ENCODE peak calls at places on chromosome 11, in eight cellular contexts. L is keratinocyte; Z is adrenal gland; A is CD4-positive, alpha-beta T cell; C is PC-3; Q is lower lobe of right lung; J is H1; B is heart right ventricle. H is an unnamed sample.
A peak's percentile ranks its signal among the peaks of the same experiment; 100 is the strongest.

GRCh38 chr11:63793163-63793562 is 20.1 kb upstream of the SPINDOC start:
- DNase-seq in A (no peak), Q (no peak), J (no peak), L (no peak), C (no peak), B (no peak), Z (no peak), H (no peak)

GRCh38 chr11:65720237-65720934 is at the start of gene RNASEH2C:
- DNase-seq in C (peak; percentile 93), Q (peak; percentile 92), J (peak; percentile 90), B (peak; percentile 85), L (peak; percentile 30), A (peak; percentile 66), Z (peak; percentile 85), H (peak; percentile 79)

GRCh38 chr11:61609970-61610347 is 29.1 kb upstream of the SYT7 start:
- DNase-seq in A (no peak), L (no peak), J (no peak), Q (no peak), B (no peak), C (peak; percentile 28), Z (no peak), H (peak; percentile 31)

GRCh38 chr11:75527938-75528845 is 2.5 kb upstream of the GDPD5 start:
- DNase-seq in Q (no peak), A (no peak), B (no peak), Z (no peak), J (no peak), C (no peak), L (no peak), H (no peak)

GRCh38 chr11:11444027-11444799 is 91.2 kb upstream of the CSNK2A3 start:
- DNase-seq in Z (no peak), J (no peak), C (no peak), A (no peak), Q (no peak), L (no peak), B (no peak), H (peak; percentile 25)

GRCh38 chr11:121029813-121030445 is 6.0 kb downstream of the TBCEL start:
- DNase-seq in Z (no peak), Q (no peak), C (no peak), L (no peak), A (no peak), B (no peak), J (no peak), H (no peak)

GRCh38 chr11:10807629-10808552 is 835 bp downstream of the EIF4G2 start:
- DNase-seq in Z (peak; percentile 65), J (peak; percentile 56), A (peak; percentile 25), C (peak; percentile 25), Q (peak; percentile 79), L (no peak), B (peak; percentile 78), H (peak; percentile 59)

GRCh38 chr11:61642162-61642561 is 38.0 kb upstream of the DAGLA start:
- DNase-seq in L (no peak), J (no peak), A (no peak), Z (no peak), Q (no peak), B (no peak), C (no peak), H (no peak)

GRCh38 chr11:68383976-68384501 is 71.6 kb downstream of the LRP5 start:
- DNase-seq in Q (peak; percentile 77), A (peak; percentile 50), J (peak; percentile 98), L (peak; percentile 23), C (peak; percentile 68), Z (peak; percentile 68), B (peak; percentile 74), H (peak; percentile 65)

GRCh38 chr11:1224491-1225385 is 1.9 kb downstream of the MUC5B start:
- DNase-seq in Z (no peak), A (no peak), L (no peak), J (peak; percentile 54), B (peak; percentile 9), Q (peak; percentile 27), C (peak; percentile 28), H (no peak)

GRCh38 chr11:102590646-102591045 is 34.5 kb downstream of the MMP20 start:
- DNase-seq in B (no peak), L (no peak), Z (no peak), C (no peak), A (no peak), J (no peak), Q (no peak), H (no peak)

GRCh38 chr11:2526808-2527381 is 82.1 kb downstream of the KCNQ1 start:
- DNase-seq in Q (peak; percentile 82), L (no peak), C (no peak), Z (peak; percentile 72), B (peak; percentile 54), J (peak; percentile 60), A (no peak), H (peak; percentile 71)

GRCh38 chr11:36564376-36565032 is 3.3 kb upstream of the RAG1 start:
- DNase-seq in B (no peak), A (no peak), J (peak; percentile 53), C (peak; percentile 69), Q (no peak), L (no peak), Z (peak; percentile 56), H (peak; percentile 74)

GRCh38 chr11:35141538-35141937 is 2.6 kb downstream of the CD44 start:
- DNase-seq in Q (peak; percentile 85), B (peak; percentile 29), A (no peak), Z (peak; percentile 26), J (no peak), C (peak; percentile 73), L (no peak), H (peak; percentile 43)

GRCh38 chr11:59152312-59152967 is 9.8 kb downstream of the FAM111A start:
- DNase-seq in A (no peak), C (no peak), Q (no peak), J (no peak), L (no peak), Z (no peak), B (no peak), H (no peak)

GRCh38 chr11:72220696-72221363 is 3.7 kb upstream of the INPPL1 start:
- DNase-seq in B (no peak), J (no peak), Z (no peak), L (no peak), C (no peak), A (no peak), Q (no peak), H (no peak)

GRCh38 chr11:72602250-72602904 is 71.8 kb downstream of the PDE2A start:
- DNase-seq in C (no peak), A (no peak), Z (no peak), Q (no peak), J (no peak), L (no peak), B (no peak), H (no peak)

GRCh38 chr11:59555601-59556114 is 44.3 kb downstream of the OR4D9 start:
- DNase-seq in C (no peak), Z (no peak), B (no peak), Q (no peak), J (no peak), L (no peak), A (no peak), H (no peak)

GRCh38 chr11:132685174-132685611 is 847.1 kb downstream of the OPCML start:
- DNase-seq in Z (no peak), Q (no peak), A (no peak), J (no peak), L (no peak), B (no peak), C (no peak), H (no peak)

GRCh38 chr11:57901756-57902155 is 121.9 kb upstream of the OR9Q1 start:
- DNase-seq in Z (no peak), J (no peak), A (no peak), B (no peak), L (peak; percentile 98), Q (no peak), C (peak; percentile 47), H (no peak)

DNA sequence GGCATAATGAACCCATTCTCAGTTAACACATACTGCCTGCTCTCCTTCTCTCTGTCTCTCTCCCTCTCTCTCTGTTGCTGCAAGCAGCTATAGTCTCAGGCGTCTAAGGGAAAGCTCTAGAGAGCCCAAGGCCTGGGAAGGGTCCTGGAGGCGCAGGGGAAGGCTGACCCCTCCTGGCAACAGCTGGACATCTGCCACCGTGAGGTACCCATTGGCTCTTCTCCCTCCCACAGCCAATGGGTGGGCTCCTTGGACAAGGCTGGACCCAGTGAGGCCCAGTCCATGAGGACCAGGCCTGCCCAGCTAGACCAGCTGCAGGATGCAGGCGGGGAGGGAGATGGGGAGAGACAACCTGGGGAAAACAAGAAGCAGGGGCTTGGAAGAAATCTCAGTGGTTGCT is 349.8 kb downstream of the BUD13 start:
- DNase-seq in J (peak; percentile 62), B (no peak), Q (no peak), L (no peak), Z (no peak), A (no peak), C (no peak), H (no peak)
- TF ChIP-seq CTCF in J (peak; percentile 58), B (no peak), Q (no peak), L (no peak), Z (no peak), A (no peak), C (no peak), H (no peak)

DNA sequence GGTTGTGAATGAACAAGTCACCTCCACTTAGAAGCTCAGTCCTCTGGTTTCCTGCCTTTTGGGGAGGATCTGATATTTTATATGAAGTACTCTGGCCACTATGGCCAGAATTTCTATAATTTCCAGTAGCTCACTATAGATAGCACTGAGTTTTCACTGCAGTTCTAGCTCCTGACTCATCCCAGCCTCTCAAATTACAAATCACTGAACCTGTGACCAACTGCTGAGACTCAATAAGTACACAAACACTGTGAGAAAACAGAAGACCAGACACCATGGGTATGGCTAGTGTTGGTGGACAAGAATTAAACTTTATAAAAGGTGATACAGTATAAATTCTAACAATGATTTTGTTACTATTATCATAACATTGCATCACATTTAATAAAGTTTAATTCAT is 47.1 kb upstream of the UCP3 start:
- DNase-seq in Z (no peak), J (no peak), B (no peak), Q (no peak), L (no peak), A (no peak), C (peak; percentile 91), H (no peak)
- H3K27ac ChIP-seq in Z (no peak overlapping the region), J (no peak overlapping the region), B (no peak overlapping the region), Q (no peak overlapping the region), L (no peak overlapping the region), A (no peak overlapping the region), C (peak overlapping the region; percentile 69), H (no peak overlapping the region)

DNA sequence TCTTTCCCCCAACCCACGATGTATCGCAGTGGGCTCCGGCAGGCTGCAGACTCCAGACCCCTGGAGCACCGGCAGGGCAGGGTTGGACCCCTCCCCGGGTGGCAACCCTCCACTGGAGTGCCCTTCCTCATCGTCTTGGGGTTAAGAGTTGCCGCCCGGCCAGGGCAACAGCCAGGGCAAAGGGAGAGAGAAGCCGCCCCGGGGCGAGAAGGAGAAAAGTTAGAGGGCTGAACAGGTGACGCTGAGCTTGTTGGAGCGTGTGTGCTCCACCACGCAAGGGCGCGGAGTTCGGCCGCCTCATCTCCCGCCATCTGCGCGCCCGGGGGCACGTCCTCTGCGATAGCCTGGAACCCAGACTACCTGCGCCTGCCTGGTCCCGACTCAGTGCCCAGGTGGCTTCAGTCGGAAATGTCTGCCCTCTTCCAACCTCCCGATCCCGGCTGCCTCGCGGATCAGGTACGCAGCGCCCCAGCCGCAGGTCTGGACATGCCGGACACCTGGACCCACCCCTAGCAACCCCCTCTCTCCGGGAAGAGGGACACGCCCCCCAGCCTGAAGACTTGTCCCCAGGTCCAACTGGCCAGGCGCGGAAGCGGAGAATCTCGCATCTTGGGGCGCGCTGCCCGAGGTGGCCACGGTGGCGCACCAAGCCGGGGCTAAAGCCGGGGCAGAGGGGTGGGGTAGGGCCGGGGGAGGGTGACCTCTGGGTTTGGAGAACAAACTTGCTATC is 1.1 kb downstream of the DSCAML1 start:
- DNase-seq in Z (no peak), B (no peak), J (peak; percentile 67), A (no peak), C (no peak), L (no peak), Q (no peak), H (peak; percentile 31)
- H3K27me3 ChIP-seq in Z (peaks cover 31% of the 10 kb centered on the region), B (peaks cover 57% of the 10 kb centered on the region), J (peaks cover 66% of the 10 kb centered on the region), A (peaks cover 64% of the 10 kb centered on the region), C (peaks cover 85% of the 10 kb centered on the region), L (peaks cover 78% of the 10 kb centered on the region), Q (peaks cover 50% of the 10 kb centered on the region), H (peaks cover 9% of the 10 kb centered on the region)

GRCh38 chr11:134332189-134332631 is 422 bp downstream of the GLB1L2 start:
- DNase-seq in C (no peak), Q (no peak), A (peak; percentile 12), L (no peak), B (no peak), Z (peak; percentile 22), J (peak; percentile 70), H (peak; percentile 48)
- TF ChIP-seq CTCF in C (no peak), Q (no peak), A (no peak), L (no peak), B (no peak), Z (no peak), J (peak; percentile 26), H (no peak)